ENCODE peak calls at places on chromosomes 7 and 10, in four cellular contexts. One of them, this sample, is unnamed.

GRCh38 chr10:85600026-85600743 is 766.4 kb downstream of the GRID1 start:
- DNase-seq in right lobe of liver: no peak
- DNase-seq in AG10803: no peak
- DNase-seq in pancreas: no peak
- DNase-seq in this sample: no peak

GRCh38 chr7:128890306-128891109 is 20.0 kb downstream of the KCP start:
- DNase-seq in right lobe of liver: peak
- DNase-seq in AG10803: no peak
- DNase-seq in pancreas: no peak
- DNase-seq in this sample: no peak

GRCh38 chr7:129919492-129919891 is 33.3 kb downstream of the UBE2H start:
- DNase-seq in right lobe of liver: no peak
- DNase-seq in AG10803: no peak
- DNase-seq in pancreas: no peak
- DNase-seq in this sample: no peak

GRCh38 chr7:127793582-127793981 is 141.6 kb downstream of the SND1 start:
- DNase-seq in right lobe of liver: no peak
- DNase-seq in AG10803: no peak
- DNase-seq in pancreas: no peak
- DNase-seq in this sample: no peak

GRCh38 chr10:114590983-114591382 is 67.1 kb downstream of the ABLIM1 start:
- DNase-seq in right lobe of liver: no peak
- DNase-seq in AG10803: no peak
- DNase-seq in pancreas: no peak
- DNase-seq in this sample: no peak

GRCh38 chr10:76113952-76114351 is 682.5 kb downstream of the LRMDA start:
- DNase-seq in right lobe of liver: no peak
- DNase-seq in AG10803: no peak
- DNase-seq in pancreas: no peak
- DNase-seq in this sample: no peak

GRCh38 chr10:84334806-84335205 is 6.4 kb downstream of the CCSER2 start:
- DNase-seq in right lobe of liver: no peak
- DNase-seq in AG10803: no peak
- DNase-seq in pancreas: no peak
- DNase-seq in this sample: no peak

GRCh38 chr10:98242823-98243222 is 25.2 kb downstream of the LOXL4 start:
- DNase-seq in right lobe of liver: no peak
- DNase-seq in AG10803: peak
- DNase-seq in pancreas: no peak
- DNase-seq in this sample: peak

GRCh38 chr7:77439572-77439971 is 23.4 kb upstream of the GSAP start:
- DNase-seq in right lobe of liver: no peak
- DNase-seq in AG10803: peak
- DNase-seq in pancreas: no peak
- DNase-seq in this sample: peak

GRCh38 chr7:46776790-46777189 is 805.1 kb downstream of the TNS3 start:
- DNase-seq in right lobe of liver: no peak
- DNase-seq in AG10803: peak
- DNase-seq in pancreas: no peak
- DNase-seq in this sample: peak

DNA sequence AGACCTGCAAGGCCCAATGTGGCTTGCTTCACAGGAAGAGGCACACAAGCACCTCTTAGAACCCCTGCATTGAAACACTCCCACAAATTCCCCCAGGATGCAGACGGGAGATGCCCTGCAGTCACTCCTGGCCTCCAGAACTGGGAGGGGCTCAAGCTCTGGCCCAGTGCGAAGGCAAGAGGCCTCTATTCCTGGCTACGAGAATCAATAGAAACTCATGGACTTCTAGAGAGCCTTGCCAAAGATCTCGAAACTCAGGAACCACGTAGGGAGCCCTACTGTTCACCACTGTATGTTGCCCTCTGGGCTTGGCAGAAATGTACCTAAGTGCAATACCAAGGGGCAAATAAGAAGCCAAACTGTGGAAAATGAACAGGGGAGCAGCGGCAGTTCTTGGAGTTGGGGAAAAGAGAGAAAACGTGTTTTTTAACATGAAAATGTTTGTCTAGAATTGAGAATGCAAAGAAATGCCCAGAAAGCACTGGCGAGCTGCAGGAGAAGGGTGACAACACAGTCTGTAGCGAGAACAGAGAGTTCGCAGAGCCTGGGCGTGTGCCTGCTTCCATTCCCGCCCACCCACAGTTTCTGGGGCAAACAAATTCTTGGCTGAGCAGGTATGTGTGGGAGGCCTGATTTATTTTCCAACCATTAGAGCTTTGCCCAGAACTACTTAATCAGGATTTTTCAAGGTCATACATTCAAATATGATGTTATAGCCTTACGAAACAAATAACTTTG is 260.5 kb upstream of the KLF14 start:
- DNase-seq in right lobe of liver: peak
- DNase-seq in AG10803: no peak
- DNase-seq in pancreas: peak
- DNase-seq in this sample: peak
- H3K4me3 ChIP-seq in right lobe of liver: no peak
- H3K4me3 ChIP-seq in AG10803: no peak
- H3K4me3 ChIP-seq in pancreas: no peak
- H3K4me3 ChIP-seq in this sample: no peak

GRCh38 chr7:39745320-39745719 is 121.9 kb downstream of the RALA start:
- DNase-seq in right lobe of liver: no peak
- DNase-seq in AG10803: no peak
- DNase-seq in pancreas: no peak
- DNase-seq in this sample: peak

GRCh38 chr7:39744620-39745019 is 121.2 kb downstream of the RALA start:
- DNase-seq in right lobe of liver: no peak
- DNase-seq in AG10803: no peak
- DNase-seq in pancreas: no peak
- DNase-seq in this sample: no peak

GRCh38 chr7:39746162-39746782 is 122.9 kb downstream of the RALA start:
- DNase-seq in right lobe of liver: peak
- DNase-seq in AG10803: peak
- DNase-seq in pancreas: peak
- DNase-seq in this sample: peak

GRCh38 chr7:39741942-39742623 is 118.7 kb downstream of the RALA start:
- DNase-seq in right lobe of liver: no peak
- DNase-seq in AG10803: peak
- DNase-seq in pancreas: no peak
- DNase-seq in this sample: peak
- TF ChIP-seq CTCF in right lobe of liver: peak
- TF ChIP-seq CTCF in AG10803: peak
- TF ChIP-seq CTCF in pancreas: no peak
- TF ChIP-seq CTCF in this sample: peak

GRCh38 chr10:122021421-122021820 is 32.5 kb downstream of the TACC2 start:
- DNase-seq in right lobe of liver: no peak
- DNase-seq in AG10803: peak
- DNase-seq in pancreas: no peak
- DNase-seq in this sample: peak
- H3K4me3 ChIP-seq in right lobe of liver: no peak
- H3K4me3 ChIP-seq in AG10803: peak
- H3K4me3 ChIP-seq in pancreas: no peak
- H3K4me3 ChIP-seq in this sample: no peak

DNA sequence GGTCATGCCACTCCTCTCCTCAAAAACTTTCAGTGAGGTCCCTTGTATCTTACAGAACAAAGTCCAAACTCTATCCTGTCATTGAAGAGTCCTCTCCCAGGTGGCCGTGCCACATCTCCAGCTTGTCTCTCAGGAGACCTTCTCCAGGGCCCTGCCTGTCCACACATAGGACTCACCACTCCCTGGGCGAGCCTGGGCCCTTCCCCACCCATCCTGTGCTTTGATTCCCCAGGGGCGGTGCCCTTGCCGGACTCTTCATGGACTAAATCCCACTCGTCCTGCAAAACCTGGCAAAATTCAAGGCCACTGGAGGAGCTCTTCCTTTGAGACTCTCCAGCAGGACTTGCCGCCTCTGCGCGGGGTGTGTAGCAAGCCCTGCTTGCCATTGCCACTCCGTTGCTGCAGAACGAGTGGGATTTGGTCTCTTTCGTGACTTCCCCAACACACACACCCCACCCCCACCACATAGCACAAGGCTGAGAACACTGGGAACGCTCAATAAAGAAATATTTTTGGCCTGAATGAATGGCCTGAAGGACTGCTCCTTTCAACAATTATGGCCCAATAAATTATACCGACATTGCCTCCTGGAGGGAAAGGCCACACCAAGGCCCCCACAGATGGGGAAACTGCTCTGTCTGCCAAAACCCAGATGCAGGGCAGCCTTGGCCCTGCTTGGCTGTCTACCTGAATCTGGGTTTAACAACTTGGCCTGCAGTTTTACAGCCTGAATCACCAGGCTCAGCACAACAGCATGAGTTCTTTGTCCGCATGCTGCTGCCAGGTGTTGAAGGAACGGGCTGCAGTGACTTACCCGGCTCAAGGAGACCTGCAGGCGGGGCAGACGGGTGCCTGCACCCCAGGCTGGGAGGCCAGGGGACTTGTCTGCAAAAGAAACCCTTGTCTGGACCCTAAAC is 72.8 kb upstream of the KAT6B start:
- DNase-seq in right lobe of liver: no peak
- DNase-seq in AG10803: peak
- DNase-seq in pancreas: peak
- DNase-seq in this sample: peak
- TF ChIP-seq CTCF in right lobe of liver: no peak
- TF ChIP-seq CTCF in AG10803: peak
- TF ChIP-seq CTCF in pancreas: no peak
- TF ChIP-seq CTCF in this sample: no peak

GRCh38 chr10:99593312-99593711 is 26.9 kb downstream of the SLC25A28 start:
- DNase-seq in right lobe of liver: no peak
- DNase-seq in AG10803: no peak
- DNase-seq in pancreas: peak
- DNase-seq in this sample: no peak

GRCh38 chr10:99598011-99598410 is 22.2 kb downstream of the SLC25A28 start:
- DNase-seq in right lobe of liver: no peak
- DNase-seq in AG10803: no peak
- DNase-seq in pancreas: no peak
- DNase-seq in this sample: no peak

GRCh38 chr10:99598781-99599481 is 21.3 kb downstream of the SLC25A28 start:
- DNase-seq in right lobe of liver: no peak
- DNase-seq in AG10803: no peak
- DNase-seq in pancreas: no peak
- DNase-seq in this sample: peak

GRCh38 chr10:99595236-99595635 is 25.0 kb downstream of the SLC25A28 start:
- DNase-seq in right lobe of liver: no peak
- DNase-seq in AG10803: no peak
- DNase-seq in pancreas: no peak
- DNase-seq in this sample: no peak

DNA sequence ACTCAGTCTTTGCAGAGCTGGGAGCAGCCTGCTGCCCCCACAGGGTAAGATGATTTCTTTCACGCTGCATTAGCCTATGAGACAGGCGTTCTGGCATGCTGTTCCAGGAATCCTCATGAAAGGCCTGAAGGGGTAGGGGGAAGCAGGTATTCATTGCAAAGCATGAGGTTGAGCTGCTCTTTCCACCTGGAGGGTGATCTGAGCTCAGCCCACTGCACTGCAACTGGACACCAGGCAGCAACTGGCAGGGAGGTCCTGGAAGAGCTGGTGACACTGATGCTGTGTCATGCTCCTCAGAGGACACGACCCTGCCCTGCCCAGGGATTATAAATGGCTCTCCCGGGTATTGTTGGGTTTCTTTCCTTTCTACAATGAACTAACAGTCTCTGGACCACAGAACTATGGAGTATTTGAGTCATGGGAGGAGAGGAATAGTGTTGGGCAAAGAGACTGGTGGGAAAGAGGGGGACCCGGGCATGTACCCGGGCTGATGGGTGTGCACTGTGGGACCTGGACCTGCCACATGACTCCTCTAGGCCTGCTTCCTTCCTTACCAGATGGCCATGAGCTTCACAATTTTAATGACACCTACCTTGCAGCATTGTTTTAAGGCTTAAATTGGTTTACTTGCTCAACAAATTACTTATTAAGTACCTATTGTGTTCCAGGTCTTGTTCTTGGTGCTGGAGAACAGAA is 24.3 kb downstream of the SLC25A28 start:
- DNase-seq in right lobe of liver: no peak
- DNase-seq in AG10803: no peak
- DNase-seq in pancreas: no peak
- DNase-seq in this sample: no peak
- H3K4me3 ChIP-seq in right lobe of liver: no peak
- H3K4me3 ChIP-seq in AG10803: no peak
- H3K4me3 ChIP-seq in pancreas: no peak
- H3K4me3 ChIP-seq in this sample: no peak

DNA sequence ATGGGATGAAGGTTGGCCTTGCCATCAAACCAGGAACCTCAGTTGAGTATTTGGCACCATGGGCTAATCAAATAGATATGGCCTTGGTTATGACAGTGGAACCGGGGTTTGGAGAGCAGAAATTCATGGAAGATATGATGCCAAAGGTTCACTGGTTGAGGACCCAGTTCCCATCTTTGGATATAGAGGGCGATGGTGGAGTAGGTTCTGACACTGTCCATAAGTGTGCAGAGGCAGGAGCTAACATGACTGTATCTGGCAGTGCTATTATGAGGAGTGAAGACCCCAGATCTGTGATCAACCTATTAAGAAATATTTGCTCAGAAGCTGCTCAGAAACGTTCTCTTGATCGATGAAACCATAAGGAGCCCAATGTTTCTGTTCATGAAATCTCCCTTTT is 641 bp downstream of the RPEL1 start:
- DNase-seq in right lobe of liver: no peak
- DNase-seq in AG10803: no peak
- DNase-seq in pancreas: no peak
- DNase-seq in this sample: peak
- TF ChIP-seq CTCF in right lobe of liver: no peak
- TF ChIP-seq CTCF in AG10803: no peak
- TF ChIP-seq CTCF in pancreas: no peak
- TF ChIP-seq CTCF in this sample: peak

DNA sequence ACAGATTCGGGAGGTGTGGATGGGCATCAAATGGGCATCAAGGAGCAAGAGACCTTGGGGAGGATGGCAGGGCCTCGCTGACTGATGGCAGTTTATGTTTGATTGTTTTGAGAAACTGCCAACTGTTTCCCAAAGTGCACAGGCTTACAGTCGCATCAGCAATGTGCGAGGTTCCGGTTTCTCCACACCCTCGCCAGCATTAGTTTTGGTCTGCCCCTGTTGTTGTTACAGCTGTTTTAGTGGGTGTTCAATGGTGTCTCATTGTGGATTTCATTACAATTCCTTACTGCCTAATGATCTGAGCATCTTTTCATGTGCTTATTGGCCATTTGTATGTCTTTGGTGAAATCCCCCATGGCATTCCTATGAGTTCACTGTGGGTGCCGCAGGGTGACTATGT is 24.4 kb downstream of the AKR1E2 start:
- DNase-seq in right lobe of liver: no peak
- DNase-seq in AG10803: no peak
- DNase-seq in pancreas: no peak
- DNase-seq in this sample: no peak
- H3K4me3 ChIP-seq in right lobe of liver: no peak
- H3K4me3 ChIP-seq in AG10803: no peak
- H3K4me3 ChIP-seq in pancreas: no peak
- H3K4me3 ChIP-seq in this sample: no peak